ENCODE peak calls at places on chromosome 9, in four cellular contexts. A is HepG2, U is K562, H is GM12878. S is an unnamed sample.
A peak's percentile ranks its signal among the peaks of the same experiment; 100 is the strongest.

GRCh38 chr9:125743687-125744428 is 3.3 kb upstream of the PBX3 start:
- DNase-seq in U (no peak), A (no peak), H (no peak), S (no peak)

GRCh38 chr9:3906437-3907213 is 380.8 kb upstream of the RFX3 start:
- DNase-seq in A (no peak), U (peak; percentile 1), H (no peak), S (no peak)

GRCh38 chr9:135224921-135225541 is 137.6 kb downstream of the OLFM1 start:
- DNase-seq in A (no peak), H (no peak), U (no peak), S (no peak)

GRCh38 chr9:88531920-88532319 is 3.1 kb upstream of the NXNL2 start:
- DNase-seq in H (no peak), A (no peak), U (no peak), S (no peak)

GRCh38 chr9:81844131-81844567 is 84.1 kb upstream of the SPATA31D4 start:
- DNase-seq in A (peak; percentile 15), U (no peak), H (no peak), S (no peak)

GRCh38 chr9:137433349-137433915 is 7.7 kb downstream of the ENTPD8 start:
- DNase-seq in H (no peak), A (no peak), U (no peak), S (no peak)

GRCh38 chr9:114861922-114862605 is 56.2 kb upstream of the TNFSF15 start:
- DNase-seq in U (no peak), A (no peak), H (no peak), S (no peak)

GRCh38 chr9:94908583-94909249 is 182.2 kb downstream of the AOPEP start:
- DNase-seq in A (no peak), H (no peak), U (peak; percentile 17), S (no peak)

GRCh38 chr9:4640027-4640426 is 22.1 kb upstream of the PLPP6 start:
- DNase-seq in A (peak; percentile 15), H (no peak), U (peak; percentile 16), S (peak; percentile 18)

GRCh38 chr9:88280816-88281382 is 107.3 kb upstream of the SPIN1 start:
- DNase-seq in A (no peak), U (no peak), H (no peak), S (no peak)

GRCh38 chr9:100473271-100474081 is 527 bp downstream of the TMEFF1 start:
- DNase-seq in A (no peak), H (no peak), U (peak; percentile 46), S (peak; percentile 55)

GRCh38 chr9:23887781-23888180 is 61.7 kb upstream of the ELAVL2 start:
- DNase-seq in A (no peak), H (no peak), U (no peak), S (no peak)

GRCh38 chr9:98538626-98539031 is 170.1 kb downstream of the GABBR2 start:
- DNase-seq in U (no peak), A (no peak), H (no peak), S (no peak)

GRCh38 chr9:121857941-121858340 is 206.5 kb downstream of the DAB2IP start:
- DNase-seq in U (no peak), H (no peak), A (no peak), S (no peak)

GRCh38 chr9:121206516-121207370 is 5.1 kb upstream of the RAB14 start:
- DNase-seq in A (no peak), H (no peak), U (no peak), S (no peak)

GRCh38 chr9:119649205-119649604 is 280.0 kb upstream of the BRINP1 start:
- DNase-seq in U (no peak), A (no peak), H (no peak), S (no peak)

GRCh38 chr9:214488-215448 is at the start of gene DOCK8:
- DNase-seq in U (peak; percentile 88), A (peak; percentile 31), H (no peak), S (peak; percentile 53)

GRCh38 chr9:107345327-107345726 is 62.2 kb downstream of the RAD23B start:
- DNase-seq in A (no peak), H (no peak), U (no peak), S (no peak)

GRCh38 chr9:17578911-17579793 is at the start of gene SH3GL2:
- DNase-seq in U (no peak), H (no peak), A (no peak), S (peak; percentile 58)

GRCh38 chr9:134843740-134844139 is 36.9 kb upstream of the FCN2 start:
- DNase-seq in U (no peak), A (no peak), H (no peak), S (no peak)

GRCh38 chr9:133589454-133590227 is 19.5 kb downstream of the FAM163B start:
- DNase-seq in H (no peak), A (no peak), U (peak; percentile 17), S (peak; percentile 57)

GRCh38 chr9:80928697-80929096 is 760.6 kb downstream of the TLE1 start:
- DNase-seq in H (no peak), A (no peak), U (no peak), S (no peak)

GRCh38 chr9:132459661-132460060 is 49.6 kb downstream of the CFAP77 start:
- DNase-seq in H (no peak), U (no peak), A (no peak), S (no peak)

GRCh38 chr9:113479150-113479761 is 15.7 kb downstream of the RGS3 start:
- DNase-seq in H (no peak), A (no peak), U (no peak), S (no peak)

GRCh38 chr9:69867081-69867814 is 46.6 kb downstream of the CFAP95 start:
- DNase-seq in U (no peak), H (no peak), A (no peak), S (no peak)

GRCh38 chr9:18314321-18314720 is 159.6 kb upstream of the ADAMTSL1 start:
- DNase-seq in U (no peak), A (no peak), H (no peak), S (no peak)

GRCh38 chr9:95644377-95644776 is 127.6 kb upstream of the PTCH1 start:
- DNase-seq in U (no peak), A (no peak), H (no peak), S (no peak)

GRCh38 chr9:38507587-38507986 is 83.3 kb upstream of the IGFBPL1 start:
- DNase-seq in A (no peak), U (no peak), H (no peak), S (no peak)

GRCh38 chr9:135035781-135036760 is 51.4 kb upstream of the OLFM1 start:
- DNase-seq in A (no peak), H (no peak), U (no peak), S (no peak)

GRCh38 chr9:87035868-87036267 is 88.6 kb upstream of the GAS1 start:
- DNase-seq in H (no peak), A (no peak), U (no peak), S (no peak)

GRCh38 chr9:79672236-79672635 is 100.5 kb downstream of the TLE4 start:
- DNase-seq in U (no peak), H (no peak), A (no peak), S (no peak)

GRCh38 chr9:97808415-97808814 is 44.6 kb upstream of the FOXE1 start:
- DNase-seq in U (no peak), H (no peak), A (no peak), S (no peak)

GRCh38 chr9:71816782-71817549 is 48.7 kb upstream of the CEMIP2 start:
- DNase-seq in A (no peak), U (no peak), H (no peak), S (no peak)

DNA sequence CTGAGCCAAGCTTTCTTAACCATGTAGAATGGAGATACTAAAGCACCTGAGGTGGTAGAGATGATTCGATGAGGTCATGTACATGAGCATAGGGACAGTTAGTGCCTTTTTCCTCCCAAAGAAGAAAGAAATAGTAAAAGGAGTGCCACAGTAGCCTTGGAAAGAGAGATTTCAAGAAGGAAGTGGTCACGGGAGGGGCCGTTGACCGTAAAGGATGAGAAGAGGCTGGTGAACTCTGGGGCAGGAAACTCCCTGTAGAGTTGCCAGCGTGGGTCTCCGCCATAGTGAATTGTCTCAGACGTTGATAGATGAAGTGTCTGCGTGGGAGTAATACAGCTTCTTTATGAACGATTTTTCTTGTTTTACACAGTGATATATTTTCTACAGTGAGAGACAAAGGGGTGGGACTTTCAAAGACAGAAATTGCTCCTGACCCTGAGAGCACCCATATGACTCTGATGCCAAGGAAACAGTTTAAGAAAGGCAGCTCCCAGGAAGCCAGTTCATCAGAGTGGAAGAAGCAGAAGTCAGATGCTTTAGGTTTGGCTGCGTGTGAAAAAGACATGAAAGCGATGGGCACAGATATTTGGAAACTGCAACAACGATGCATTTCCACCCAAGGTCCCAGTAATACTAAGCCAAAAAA is 41.3 kb downstream of the UGCG start:
- DNase-seq in U (peak; percentile 14), H (peak; percentile 74), A (no peak), S (no peak)
- TF ChIP-seq TARDBP in U (no peak), H (no peak), A (no peak), S (no peak)

GRCh38 chr9:131181091-131181681 is 55.8 kb downstream of the NUP214 start:
- DNase-seq in H (no peak), A (no peak), U (peak; percentile 76), S (no peak)
- TF ChIP-seq BHLHE40 in H (no peak), A (no peak), U (no peak), S (no peak)

GRCh38 chr9:128216781-128217553 is 13.8 kb downstream of the DNM1 start:
- DNase-seq in U (no peak), A (no peak), H (no peak), S (no peak)

GRCh38 chr9:128213746-128214497 is 10.7 kb downstream of the DNM1 start:
- DNase-seq in A (no peak), U (no peak), H (no peak), S (no peak)

GRCh38 chr9:128215491-128216404 is 12.6 kb downstream of the DNM1 start:
- DNase-seq in A (peak; percentile 36), U (no peak), H (no peak), S (no peak)

GRCh38 chr9:128211551-128212281 is 8.5 kb downstream of the DNM1 start:
- DNase-seq in U (no peak), A (no peak), H (no peak), S (no peak)

DNA sequence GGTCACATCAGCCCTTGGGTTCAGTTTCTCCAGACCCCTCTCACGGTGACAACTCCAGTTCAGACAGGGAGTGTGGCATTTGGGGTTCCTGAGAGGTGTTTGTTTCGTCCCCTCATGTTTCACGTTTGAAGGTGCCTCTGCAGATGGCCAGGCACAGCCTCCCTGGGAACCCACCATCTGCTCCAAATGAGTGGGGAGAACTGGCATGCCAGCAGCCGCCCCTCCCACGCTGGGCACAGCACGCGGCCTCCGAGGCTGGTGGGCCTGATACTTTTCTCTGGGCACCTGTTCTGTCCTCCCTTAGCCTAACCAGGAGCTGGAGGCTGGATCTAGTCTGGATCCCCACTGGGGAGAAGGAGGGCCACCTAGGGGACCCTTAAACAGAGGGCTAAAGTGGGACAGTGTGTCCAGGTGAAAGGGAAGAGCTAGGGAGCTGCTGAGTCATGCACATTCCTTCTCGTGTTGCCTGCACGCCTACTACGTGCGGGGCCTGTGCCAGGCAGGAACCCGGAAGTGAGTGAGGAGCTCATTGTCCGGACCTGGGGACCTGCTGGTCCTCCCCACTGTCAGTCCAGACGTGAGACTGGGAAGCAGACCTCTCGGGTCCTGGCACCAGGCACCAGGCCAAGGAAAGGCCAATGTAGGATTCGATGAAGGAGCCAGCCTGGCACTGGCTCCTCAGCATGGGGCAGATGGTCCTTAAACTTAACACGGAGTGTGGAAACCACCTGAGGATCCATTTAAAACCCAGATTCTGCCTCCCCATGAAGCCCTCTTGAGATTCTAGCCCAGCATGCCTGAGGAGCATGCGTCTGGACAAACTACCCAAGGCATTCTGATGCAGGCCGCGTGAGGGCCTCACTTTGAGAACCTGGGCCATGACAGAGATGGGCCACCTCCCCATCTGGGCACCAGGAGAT is 11.7 kb downstream of the DNM1 start:
- DNase-seq in H (no peak), A (no peak), U (no peak), S (no peak)
- TF ChIP-seq SP1 in H (no peak), A (no peak), U (no peak), S (no peak)

GRCh38 chr9:101977614-101978210 is 239.3 kb upstream of the GRIN3A start:
- DNase-seq in H (no peak), A (peak; percentile 3), U (peak; percentile 25), S (no peak)
- TF ChIP-seq TARDBP in H (no peak), A (no peak), U (no peak), S (no peak)